ENCODE peak calls at places on chromosomes 5 and 9, in six cellular contexts. T is GM12878, V is lower leg skin, E is H1, Q is uterus, B is upper lobe of left lung. I is an unnamed sample.

GRCh38 chr5:181088289-181088688 is 42.7 kb downstream of the OR2V1 start:
- DNase-seq in T (no peak), V (no peak), E (no peak), Q (no peak), B (no peak), I (no peak)

GRCh38 chr9:80492221-80492620 is 920.5 kb downstream of the TLE4 start:
- DNase-seq in T (no peak), V (no peak), E (no peak), Q (no peak), B (peak), I (no peak)

GRCh38 chr9:129430940-129431693 is 189.8 kb downstream of the C9orf50 start:
- DNase-seq in T (no peak), V (no peak), E (no peak), Q (no peak), B (no peak), I (no peak)

GRCh38 chr5:74035521-74035937 is 409.5 kb downstream of the ARHGEF28 start:
- DNase-seq in T (peak), V (peak), E (no peak), Q (peak), B (no peak), I (peak)

GRCh38 chr9:81896067-81896466 is 32.2 kb upstream of the SPATA31D4 start:
- DNase-seq in T (no peak), V (no peak), E (no peak), Q (no peak), B (no peak), I (no peak)

GRCh38 chr5:57804007-57804444 is 321.4 kb upstream of the ACTBL2 start:
- DNase-seq in T (no peak), V (no peak), E (no peak), Q (no peak), B (no peak), I (no peak)

GRCh38 chr5:137376127-137376526 is 123.0 kb downstream of the SPOCK1 start:
- DNase-seq in T (no peak), V (no peak), E (no peak), Q (no peak), B (peak), I (no peak)

GRCh38 chr9:76887003-76887821 is 18.7 kb downstream of the PRUNE2 start:
- DNase-seq in T (no peak), V (no peak), E (no peak), Q (no peak), B (no peak), I (no peak)

GRCh38 chr5:36877667-36878420 is 1.3 kb downstream of the NIPBL start:
- DNase-seq in T (no peak), V (no peak), E (no peak), Q (no peak), B (peak), I (no peak)

GRCh38 chr5:24823625-24824024 is 178.8 kb upstream of the CDH10 start:
- DNase-seq in T (no peak), V (no peak), E (no peak), Q (no peak), B (no peak), I (no peak)

GRCh38 chr5:72646467-72646866 is 139.3 kb upstream of the ZNF366 start:
- DNase-seq in T (no peak), V (no peak), E (no peak), Q (no peak), B (no peak), I (no peak)

GRCh38 chr9:5438301-5439162 is 807 bp upstream of the PLGRKT start:
- DNase-seq in T (peak), V (no peak), E (peak), Q (no peak), B (no peak), I (no peak)

GRCh38 chr9:110969971-110970381 is 68.3 kb downstream of the LPAR1 start:
- DNase-seq in T (no peak), V (no peak), E (no peak), Q (peak), B (no peak), I (no peak)

GRCh38 chr5:51279983-51280382 is 103.3 kb upstream of the ISL1 start:
- DNase-seq in T (no peak), V (no peak), E (no peak), Q (no peak), B (no peak), I (no peak)

GRCh38 chr9:92276223-92277007 is 17.1 kb downstream of the IARS1 start:
- DNase-seq in T (no peak), V (no peak), E (no peak), Q (peak), B (no peak), I (no peak)

GRCh38 chr5:131296213-131296672 is 32.4 kb downstream of the CDC42SE2 start:
- DNase-seq in T (no peak), V (no peak), E (no peak), Q (no peak), B (no peak), I (no peak)

GRCh38 chr9:69411246-69411645 is 86.2 kb downstream of the ENTREP1 start:
- DNase-seq in T (no peak), V (no peak), E (no peak), Q (no peak), B (no peak), I (no peak)

GRCh38 chr5:128764910-128765309 is 200.4 kb upstream of the SLC27A6 start:
- DNase-seq in T (no peak), V (no peak), E (no peak), Q (no peak), B (no peak), I (no peak)

GRCh38 chr9:127574089-127574921 is 37.8 kb upstream of the STXBP1 start:
- DNase-seq in T (no peak), V (no peak), E (no peak), Q (no peak), B (peak), I (no peak)

GRCh38 chr5:95908799-95909198 is 52.9 kb downstream of the ELL2 start:
- DNase-seq in T (no peak), V (no peak), E (no peak), Q (no peak), B (no peak), I (no peak)

GRCh38 chr5:79170661-79171060 is 59.1 kb downstream of the BHMT start:
- DNase-seq in T (no peak), V (no peak), E (no peak), Q (no peak), B (no peak), I (no peak)

GRCh38 chr9:133117271-133118178 is 3.5 kb downstream of the RALGDS start:
- DNase-seq in T (no peak), V (no peak), E (no peak), Q (no peak), B (peak), I (no peak)

GRCh38 chr5:124797665-124798087 is 51.2 kb upstream of the ZNF608 start:
- DNase-seq in T (no peak), V (no peak), E (no peak), Q (no peak), B (no peak), I (no peak)

DNA sequence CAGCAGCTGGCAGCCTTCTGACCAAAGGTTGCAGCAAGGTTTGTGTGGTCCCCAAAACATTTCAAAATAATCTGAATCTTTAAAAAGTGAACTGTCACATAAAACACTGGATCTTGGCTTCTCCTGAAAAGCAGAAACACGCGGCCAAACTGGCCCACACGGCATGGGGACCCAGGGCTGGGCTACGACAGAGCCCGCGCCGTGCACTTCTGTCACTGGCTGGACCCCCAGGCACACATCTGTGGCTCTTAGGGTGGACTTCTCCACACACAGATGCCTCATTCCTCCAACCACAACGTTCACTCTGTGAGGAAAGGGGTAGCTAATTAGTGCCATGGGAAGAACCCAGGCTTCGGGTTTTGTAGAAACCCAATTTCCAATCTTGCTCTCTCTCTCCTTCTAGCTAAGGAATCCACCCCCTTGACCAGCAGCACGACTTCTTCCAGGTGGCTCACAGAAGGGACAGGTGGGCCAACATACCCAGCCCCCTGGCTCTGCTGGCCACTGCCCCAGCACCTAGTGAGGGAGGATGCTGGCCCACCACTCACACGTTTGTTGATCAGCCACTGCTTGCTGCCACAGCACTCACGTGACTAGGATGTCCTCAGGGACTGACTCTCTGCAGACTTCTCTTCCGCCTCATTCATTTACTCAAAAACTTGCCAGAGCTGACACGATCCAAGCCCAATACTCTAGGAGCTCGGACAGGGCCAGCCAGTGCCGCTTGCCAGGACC is 17.9 kb downstream of the LMAN2 start:
- DNase-seq in T (no peak), V (no peak), E (no peak), Q (no peak), B (no peak), I (no peak)
- H3K4me3 ChIP-seq in T (no peak), V (no peak), E (no peak), Q (no peak), B (no peak), I (no peak)

GRCh38 chr5:56763182-56763581 is 52.2 kb upstream of the MAP3K1 start:
- DNase-seq in T (no peak), V (no peak), E (no peak), Q (no peak), B (no peak), I (no peak)
- TF ChIP-seq POLR2A in T (no peak), V (no peak), E (no peak), Q (no peak), B (no peak), I (no peak)

DNA sequence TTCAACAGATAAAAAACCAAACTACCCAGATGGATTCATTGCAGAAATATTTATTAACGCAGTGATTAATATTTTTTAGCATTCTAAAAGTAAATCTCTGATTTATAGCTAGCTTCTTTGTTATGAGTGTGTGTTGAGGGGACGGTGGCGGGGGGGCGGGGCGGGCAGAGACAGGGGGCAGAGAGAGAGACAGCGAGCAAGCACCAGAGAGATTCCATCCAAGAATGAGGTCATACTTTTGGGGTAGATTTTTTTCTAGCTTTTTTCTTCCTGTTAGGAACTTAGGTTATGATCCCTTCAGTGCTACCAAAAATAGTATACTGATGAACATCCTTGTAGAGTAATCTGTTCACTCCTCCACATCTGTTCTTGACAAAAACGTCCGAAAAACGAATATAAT is 500 bp upstream of the ZNF883 start:
- DNase-seq in T (no peak), V (no peak), E (no peak), Q (no peak), B (no peak), I (no peak)
- H3K4me3 ChIP-seq in T (no peak), V (no peak), E (peak), Q (peak), B (no peak), I (peak)

GRCh38 chr9:72044095-72044494 is 16.3 kb downstream of the C9orf57 start:
- DNase-seq in T (no peak), V (no peak), E (no peak), Q (no peak), B (no peak), I (no peak)
- TF ChIP-seq POLR2A in T (no peak), V (no peak), E (no peak), Q (no peak), B (no peak), I (no peak)

I was measured in tibial nerve.